ENCODE peak calls at places on chromosomes 4 and X, in five cellular contexts. N is heart right ventricle, D is tibial nerve, P is pancreas, U is hepatocyte. M is an unnamed sample.

GRCh38 chrX:39639871-39640270 is 457.9 kb downstream of the BCOR start:
- DNase-seq in N (no peak), D (no peak), P (no peak), U (no peak), M (no peak)

GRCh38 chrX:11949291-11949690 is 189.0 kb upstream of the FRMPD4 start:
- DNase-seq in N (no peak), D (no peak), P (no peak), U (no peak), M (no peak)

GRCh38 chr4:169615467-169616106 is 3.2 kb upstream of the NEK1 start:
- DNase-seq in N (no peak), D (no peak), P (no peak), U (no peak), M (no peak)

GRCh38 chr4:77154074-77154473 is 2.9 kb upstream of the CCNG2 start:
- DNase-seq in N (no peak), D (no peak), P (no peak), U (no peak), M (no peak)

GRCh38 chr4:17385403-17385802 is 126.5 kb downstream of the QDPR start:
- DNase-seq in N (peak; percentile 6), D (no peak), P (no peak), U (peak; percentile 7), M (no peak)

GRCh38 chrX:39674771-39675553 is 422.8 kb downstream of the BCOR start:
- DNase-seq in N (no peak), D (no peak), P (no peak), U (no peak), M (no peak)

GRCh38 chr4:1381181-1381621 is 25.0 kb downstream of the NKX1-1 start:
- DNase-seq in N (no peak), D (no peak), P (no peak), U (no peak), M (peak; percentile 46)

GRCh38 chr4:4394644-4395043 is 7.7 kb downstream of the NSG1 start:
- DNase-seq in N (no peak), D (no peak), P (peak; percentile 20), U (no peak), M (no peak)

GRCh38 chrX:5959286-5959685 is 269.4 kb downstream of the NLGN4X start:
- DNase-seq in N (no peak), D (no peak), P (no peak), U (no peak), M (no peak)

GRCh38 chr4:183059797-183060196 is 39.3 kb upstream of the WWC2 start:
- DNase-seq in N (no peak), D (no peak), P (no peak), U (no peak), M (no peak)

GRCh38 chr4:173478136-173478860 is 51.7 kb downstream of the HAND2 start:
- DNase-seq in N (no peak), D (no peak), P (no peak), U (no peak), M (no peak)

GRCh38 chr4:128527356-128527755 is 239.7 kb upstream of the PGRMC2 start:
- DNase-seq in N (no peak), D (no peak), P (no peak), U (no peak), M (no peak)
- H3K27ac ChIP-seq in N (no peak overlapping the region), D (no peak overlapping the region), P (no peak overlapping the region), U (no peak overlapping the region), M (peak overlapping the region; percentile 72)

DNA sequence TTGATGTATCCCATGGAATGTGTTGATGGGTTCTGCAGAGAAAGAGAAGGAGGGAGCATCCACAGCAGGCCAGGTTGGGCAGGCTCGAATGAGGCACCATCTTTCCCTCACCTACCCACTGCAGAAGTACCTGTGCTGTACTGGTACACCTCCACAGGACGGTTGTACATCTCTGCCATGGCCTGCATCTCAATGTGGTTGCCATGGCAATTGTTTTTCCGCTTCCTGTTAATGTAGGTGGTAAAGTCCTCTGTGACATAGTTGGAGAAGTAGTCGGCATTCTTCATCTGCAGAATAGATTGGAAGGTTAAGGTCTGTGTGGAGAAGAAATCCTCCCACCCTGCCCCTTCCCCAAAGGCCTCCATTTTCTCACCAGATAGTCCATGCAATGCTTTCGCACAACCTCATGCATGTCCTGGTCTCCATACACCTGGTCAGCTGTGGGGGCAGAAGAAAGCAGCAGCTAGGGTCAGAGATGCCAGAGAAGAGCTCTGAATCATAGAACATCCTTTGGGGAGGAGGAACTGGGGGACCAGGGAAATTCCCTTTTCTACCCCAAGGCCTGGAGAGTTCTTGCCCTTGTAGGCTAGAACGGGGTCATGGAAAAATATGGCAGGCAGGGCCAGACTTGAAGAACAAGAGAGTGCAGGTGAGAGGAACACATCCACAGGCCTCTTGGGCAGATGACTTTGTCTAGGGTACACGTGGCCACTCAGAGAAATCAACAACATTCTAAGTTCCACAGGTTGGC is 15.9 kb upstream of the PIM2 start:
- DNase-seq in N (no peak), D (no peak), P (no peak), U (no peak), M (no peak)
- H3K27ac ChIP-seq in N (no peak overlapping the region), D (no peak overlapping the region), P (no peak overlapping the region), U (no peak overlapping the region), M (no peak overlapping the region)

GRCh38 chrX:24479924-24480722 is 15.0 kb downstream of the PDK3 start:
- DNase-seq in N (peak; percentile 16), D (peak; percentile 5), P (no peak), U (no peak), M (peak; percentile 32)

GRCh38 chrX:24483596-24483995 is 18.5 kb downstream of the PDK3 start:
- DNase-seq in N (no peak), D (no peak), P (no peak), U (no peak), M (no peak)

GRCh38 chrX:24485976-24486680 is 21.0 kb downstream of the PDK3 start:
- DNase-seq in N (no peak), D (no peak), P (no peak), U (peak; percentile 62), M (no peak)

GRCh38 chrX:24485323-24485722 is 20.2 kb downstream of the PDK3 start:
- DNase-seq in N (no peak), D (no peak), P (peak; percentile 54), U (no peak), M (no peak)

GRCh38 chrX:24482823-24483410 is 17.8 kb downstream of the PDK3 start:
- DNase-seq in N (no peak), D (no peak), P (no peak), U (no peak), M (no peak)
- H3K27ac ChIP-seq in N (no peak overlapping the region), D (no peak overlapping the region), P (no peak overlapping the region), U (no peak overlapping the region), M (no peak overlapping the region)

GRCh38 chrX:131745942-131746489 is 202.1 kb downstream of the OR13H1 start:
- DNase-seq in N (no peak), D (no peak), P (no peak), U (no peak), M (no peak)

GRCh38 chrX:131752493-131753198 is 208.8 kb downstream of the OR13H1 start:
- DNase-seq in N (no peak), D (no peak), P (no peak), U (no peak), M (no peak)

GRCh38 chrX:131746491-131746968 is 202.7 kb downstream of the OR13H1 start:
- DNase-seq in N (peak; percentile 8), D (no peak), P (no peak), U (no peak), M (no peak)

GRCh38 chrX:131747173-131747572 is 203.3 kb downstream of the OR13H1 start:
- DNase-seq in N (peak; percentile 8), D (no peak), P (no peak), U (no peak), M (no peak)
- H3K27ac ChIP-seq in N (peak overlapping the region; percentile 22), D (no peak overlapping the region), P (peak overlapping the region; percentile 84), U (no peak overlapping the region), M (no peak overlapping the region)

DNA sequence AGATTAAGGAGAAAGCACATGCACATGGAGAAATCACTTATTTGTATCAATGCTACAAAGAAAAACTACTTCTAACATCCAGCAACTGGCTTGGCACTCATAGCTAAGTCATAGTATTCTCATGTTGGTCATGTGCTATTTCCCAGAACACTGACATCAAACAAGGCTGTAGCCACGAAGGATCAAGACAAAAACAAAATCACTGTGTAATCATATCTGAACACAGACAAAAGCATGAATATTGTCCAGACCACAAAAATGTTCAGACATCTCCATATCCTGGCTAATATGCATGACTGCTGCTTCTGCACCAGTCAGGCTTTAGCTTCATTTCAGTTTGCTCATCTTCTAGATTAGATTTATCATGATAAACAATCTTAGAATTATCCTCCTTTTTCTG is 39.2 kb upstream of the NPFFR2 start:
- DNase-seq in N (no peak), D (no peak), P (no peak), U (no peak), M (no peak)
- H3K27ac ChIP-seq in N (no peak overlapping the region), D (no peak overlapping the region), P (no peak overlapping the region), U (no peak overlapping the region), M (no peak overlapping the region)

DNA sequence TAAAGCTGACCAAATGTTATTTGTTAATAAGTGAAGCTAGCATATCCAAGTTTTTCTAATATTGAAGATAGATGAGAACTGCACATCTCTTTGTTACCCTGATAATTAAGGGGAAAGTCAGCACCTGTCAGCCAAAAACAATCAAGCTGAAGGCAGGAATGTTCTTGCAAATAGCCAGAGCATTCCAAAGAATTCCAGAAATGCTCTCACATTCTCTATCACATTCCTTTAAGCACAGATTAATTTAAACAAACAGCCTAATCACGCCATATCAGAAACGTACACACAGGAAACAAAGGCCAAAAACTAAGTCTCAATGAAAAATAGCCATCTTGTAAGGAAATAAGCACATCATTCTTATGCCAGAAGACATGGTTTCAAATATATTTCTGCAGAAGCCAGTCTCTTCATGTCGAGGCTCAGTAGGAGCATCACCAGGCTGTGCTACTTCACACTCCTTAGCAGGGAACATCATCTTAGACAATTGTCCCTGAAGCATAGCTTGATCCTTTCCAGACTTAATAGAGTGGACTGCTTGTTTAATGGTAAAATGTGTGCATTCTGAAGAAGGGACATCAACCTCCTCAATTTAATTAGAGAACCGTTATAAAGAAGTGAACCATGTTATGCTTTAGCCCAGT is 252.9 kb upstream of the TTC29 start:
- DNase-seq in N (no peak), D (no peak), P (no peak), U (no peak), M (no peak)
- H3K27ac ChIP-seq in N (no peak overlapping the region), D (no peak overlapping the region), P (no peak overlapping the region), U (no peak overlapping the region), M (no peak overlapping the region)

DNA sequence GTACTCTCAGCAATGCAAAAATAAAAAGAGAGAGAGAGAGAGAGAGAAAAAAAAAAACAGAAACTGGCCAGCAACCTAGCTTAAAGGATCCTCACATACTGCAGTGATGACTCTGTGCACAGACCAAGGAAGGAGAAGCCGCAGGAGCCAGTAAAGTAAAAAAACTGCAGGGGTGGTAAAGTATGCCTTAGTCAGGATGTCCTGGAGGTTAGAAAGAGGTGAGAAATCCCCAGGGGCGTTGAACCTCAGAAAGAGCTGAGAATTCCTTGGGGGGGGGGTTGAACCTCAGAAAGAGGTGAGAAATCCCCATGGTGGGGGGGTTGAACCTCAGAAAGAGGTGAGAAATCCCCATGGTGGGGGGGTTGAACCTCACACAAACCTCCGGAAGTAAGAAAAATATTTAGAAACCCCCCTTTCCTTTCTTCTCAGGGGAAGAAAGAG is 48.0 kb downstream of the MAGEA9 start:
- DNase-seq in N (no peak), D (no peak), P (no peak), U (no peak), M (no peak)
- H3K27ac ChIP-seq in N (no peak overlapping the region), D (no peak overlapping the region), P (no peak overlapping the region), U (peak overlapping the region; percentile 79), M (peak overlapping the region; percentile 43)